ENCODE peak calls at places on chromosomes 6 and 20, in seven cellular contexts. O is brain microvascular endothelial cell; G is heart left ventricle; D is CD8-positive, alpha-beta memory T cell; A is tibial nerve; N is right cardiac atrium; T is Panc1. H is an unnamed sample. For H3K27me3, the result is how much of the 10 kb centered on the place peaks cover.

GRCh38 chr6:126267621-126268020 is 72.3 kb upstream of the CENPW start:
- DNase-seq in O (no peak), T (no peak), G (no peak), N (no peak), D (no peak), A (no peak), H (no peak)

GRCh38 chr6:36070252-36070651 is 42.6 kb downstream of the MAPK14 start:
- DNase-seq in N (no peak), T (no peak), D (no peak), O (no peak), A (no peak), G (no peak), H (no peak)

GRCh38 chr6:153956807-153957206 is 82.2 kb upstream of the OPRM1 start:
- DNase-seq in A (no peak), T (no peak), D (no peak), N (no peak), G (no peak), O (peak), H (no peak)

GRCh38 chr6:38656896-38657295 is 17.2 kb upstream of the BTBD9 start:
- DNase-seq in T (no peak), G (no peak), D (no peak), N (no peak), O (no peak), A (no peak), H (no peak)

GRCh38 chr6:36633915-36634314 is 39.8 kb downstream of the SRSF3 start:
- DNase-seq in A (peak), D (no peak), G (peak), N (peak), T (no peak), O (peak), H (peak)

GRCh38 chr6:124795879-124796838 is 166.1 kb upstream of the RNF217 start:
- DNase-seq in T (no peak), A (peak), O (peak), G (peak), N (no peak), D (no peak), H (no peak)

GRCh38 chr6:118680452-118681095 is 29.2 kb upstream of the CEP85L start:
- DNase-seq in O (no peak), G (no peak), T (no peak), N (no peak), D (no peak), A (no peak), H (no peak)

GRCh38 chr6:47188588-47189021 is 121.1 kb downstream of the TNFRSF21 start:
- DNase-seq in T (no peak), N (no peak), G (no peak), A (no peak), O (peak), D (no peak), H (no peak)

GRCh38 chr6:98039876-98040605 is 757.0 kb upstream of the MMS22L start:
- DNase-seq in G (no peak), D (no peak), N (no peak), A (no peak), O (no peak), T (no peak), H (no peak)

GRCh38 chr6:168542301-168542700 is 101.3 kb downstream of the SMOC2 start:
- DNase-seq in A (no peak), G (no peak), N (no peak), T (no peak), O (no peak), D (no peak), H (peak)

GRCh38 chr6:111746983-111747773 is 126.1 kb downstream of the FYN start:
- DNase-seq in A (no peak), T (no peak), N (no peak), G (no peak), D (no peak), O (no peak), H (no peak)

GRCh38 chr6:45209762-45210161 is 118.4 kb upstream of the RUNX2 start:
- DNase-seq in G (no peak), N (no peak), T (no peak), O (peak), D (no peak), A (no peak), H (no peak)

GRCh38 chr20:53216856-53217576 is 244.9 kb downstream of the TSHZ2 start:
- DNase-seq in G (peak), O (peak), N (peak), D (peak), A (peak), T (peak), H (peak)

GRCh38 chr6:154156135-154156948 is 117.3 kb downstream of the OPRM1 start:
- DNase-seq in G (peak), O (peak), N (peak), T (peak), D (peak), A (peak), H (peak)

GRCh38 chr20:9392892-9393857 is 121.2 kb upstream of the LAMP5 start:
- DNase-seq in D (no peak), G (peak), A (peak), T (no peak), O (peak), N (peak), H (peak)

GRCh38 chr6:133923938-133924593 is 29.0 kb upstream of the TBPL1 start:
- DNase-seq in N (peak), A (peak), G (peak), T (peak), O (peak), D (peak), H (no peak)

GRCh38 chr20:796916-797315 is 28.6 kb upstream of the SLC52A3 start:
- DNase-seq in T (no peak), N (no peak), D (no peak), A (no peak), O (no peak), G (no peak), H (no peak)

GRCh38 chr6:110703906-110704594 is 111.2 kb downstream of the CDK19 start:
- DNase-seq in G (no peak), O (no peak), D (no peak), A (no peak), N (no peak), T (no peak), H (no peak)

GRCh38 chr6:14822689-14823088 is 423.2 kb upstream of the JARID2 start:
- DNase-seq in N (no peak), G (no peak), D (no peak), A (no peak), T (no peak), O (no peak), H (no peak)

GRCh38 chr6:7468382-7469081 is 72.9 kb upstream of the DSP start:
- DNase-seq in A (no peak), N (peak), O (peak), D (no peak), T (no peak), G (peak), H (no peak)

GRCh38 chr20:62709537-62709905 is 885 bp downstream of the NTSR1 start:
- DNase-seq in A (no peak), N (peak), O (no peak), G (no peak), D (no peak), T (no peak), H (no peak)

GRCh38 chr20:58150772-58151171 is 77.7 kb downstream of the ANKRD60 start:
- DNase-seq in D (no peak), A (no peak), N (no peak), O (no peak), T (no peak), G (no peak), H (peak)

GRCh38 chr6:167441653-167442644 is 117.1 kb downstream of the TTLL2 start:
- DNase-seq in A (no peak), G (no peak), D (no peak), N (no peak), T (no peak), O (no peak), H (no peak)

GRCh38 chr6:56733298-56733697 is 90.6 kb upstream of the DST start:
- DNase-seq in D (no peak), T (no peak), N (no peak), A (no peak), G (no peak), O (no peak), H (no peak)
- H3K27ac ChIP-seq in D (no peak), T (peak), N (no peak), A (no peak), G (peak), O (no peak), H (no peak)

GRCh38 chr6:12014027-12014872 is 2.1 kb downstream of the HIVEP1 start:
- DNase-seq in G (no peak), O (peak), N (no peak), T (no peak), D (no peak), A (no peak), H (no peak)
- H3K4me3 ChIP-seq in G (peak), O (no peak), N (no peak), T (no peak), D (no peak), A (no peak), H (no peak)

GRCh38 chr20:21272279-21272678 is 30.9 kb upstream of the XRN2 start:
- DNase-seq in N (no peak), D (no peak), G (no peak), T (no peak), A (no peak), O (no peak), H (no peak)
- H3K27me3 ChIP-seq in N (under half), D (under half), G (under half), T (under half), A (under half), O (under half), H (under half)

DNA sequence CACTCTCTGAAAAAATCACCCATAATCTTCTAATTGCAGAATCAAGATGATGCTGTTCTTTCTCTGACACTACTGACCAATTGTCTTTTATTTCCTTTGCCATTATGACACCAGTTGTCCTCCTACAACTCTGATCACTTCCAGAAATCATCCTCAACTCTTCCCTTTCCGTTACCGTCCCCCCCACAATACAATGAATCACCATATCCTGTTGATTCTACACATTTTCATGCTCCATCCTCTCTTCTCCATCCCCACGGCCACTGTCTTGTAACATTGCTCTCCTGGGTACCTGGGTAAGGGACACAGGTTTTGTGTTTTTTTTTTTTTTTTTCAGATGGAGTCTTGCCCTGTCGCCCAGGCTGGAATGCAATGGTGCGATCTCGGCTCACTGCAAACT is 2.5 kb upstream of the PPP2R5D start:
- DNase-seq in N (no peak), A (no peak), G (no peak), D (no peak), O (no peak), T (no peak), H (no peak)
- H3K27ac ChIP-seq in N (no peak), A (no peak), G (no peak), D (no peak), O (no peak), T (peak), H (no peak)

DNA sequence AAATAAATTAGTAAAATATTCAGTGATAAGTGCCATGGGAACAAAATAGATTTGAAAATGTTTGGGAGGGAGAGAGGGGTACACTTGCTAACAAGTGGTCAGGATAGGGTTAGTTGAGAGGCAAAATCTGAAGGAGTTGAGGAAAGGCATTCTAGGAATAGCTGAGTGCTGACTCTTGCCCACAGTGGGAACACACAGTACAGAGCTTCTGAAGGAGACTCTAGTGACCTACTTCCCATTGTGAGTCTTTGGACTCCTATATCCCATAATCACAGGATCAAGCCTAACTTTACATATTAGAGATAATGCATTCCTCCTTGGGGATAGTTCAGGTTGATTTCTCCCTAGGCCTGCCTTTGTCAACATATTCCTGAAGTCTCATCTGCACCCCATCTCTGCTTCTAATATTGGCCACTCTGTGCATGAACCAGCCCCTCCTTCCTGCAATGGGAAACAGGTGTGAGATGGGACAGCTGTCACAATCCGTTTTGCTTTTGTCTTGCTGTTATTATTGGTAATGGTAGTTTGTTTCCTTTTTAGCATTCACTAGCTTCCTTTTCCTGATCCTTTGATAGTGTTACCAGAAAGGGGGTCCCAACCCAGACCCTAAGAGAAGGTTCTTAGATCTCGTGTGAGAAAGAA is 2.6 kb upstream of the TRIM38 start:
- DNase-seq in O (peak), T (no peak), A (no peak), D (no peak), N (no peak), G (no peak), H (no peak)
- H3K4me3 ChIP-seq in O (no peak), T (no peak), A (no peak), D (peak), N (no peak), G (no peak), H (no peak)

DNA sequence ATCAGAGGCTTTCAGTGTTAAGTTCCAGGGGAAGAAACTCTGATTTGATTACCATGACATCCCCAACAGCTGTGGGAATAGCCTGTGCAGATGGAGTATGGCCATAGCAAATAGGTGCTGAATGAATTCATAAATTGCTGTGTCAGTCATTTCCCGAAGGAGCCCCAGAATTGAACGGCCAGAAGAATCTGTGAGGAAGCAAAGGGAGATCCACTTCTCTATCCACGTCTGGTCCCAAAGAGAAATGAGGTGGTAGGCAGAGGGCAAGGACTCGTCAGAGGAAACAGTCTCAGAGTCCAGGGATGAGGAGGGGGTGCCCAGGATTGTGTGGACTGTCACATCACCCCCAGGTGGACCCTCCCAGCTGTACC is 3.1 kb upstream of the TAF8 start:
- DNase-seq in G (no peak), N (no peak), D (no peak), A (no peak), O (no peak), T (no peak), H (no peak)
- H3K27me3 ChIP-seq in G (under half), N (under half), D (under half), A (under half), O (under half), T (under half), H (under half)

GRCh38 chr20:36676701-36677421 is 30.9 kb upstream of the SLA2 start:
- DNase-seq in A (no peak), O (no peak), T (no peak), D (no peak), N (no peak), G (no peak), H (no peak)
- H3K27ac ChIP-seq in A (no peak), O (no peak), T (no peak), D (no peak), N (no peak), G (no peak), H (no peak)

GRCh38 chr20:38031957-38032356 is 1.3 kb downstream of the TTI1 start:
- DNase-seq in A (no peak), D (no peak), T (no peak), O (no peak), N (no peak), G (no peak), H (no peak)
- H3K4me3 ChIP-seq in A (no peak), D (peak), T (peak), O (no peak), N (no peak), G (no peak), H (no peak)

DNA sequence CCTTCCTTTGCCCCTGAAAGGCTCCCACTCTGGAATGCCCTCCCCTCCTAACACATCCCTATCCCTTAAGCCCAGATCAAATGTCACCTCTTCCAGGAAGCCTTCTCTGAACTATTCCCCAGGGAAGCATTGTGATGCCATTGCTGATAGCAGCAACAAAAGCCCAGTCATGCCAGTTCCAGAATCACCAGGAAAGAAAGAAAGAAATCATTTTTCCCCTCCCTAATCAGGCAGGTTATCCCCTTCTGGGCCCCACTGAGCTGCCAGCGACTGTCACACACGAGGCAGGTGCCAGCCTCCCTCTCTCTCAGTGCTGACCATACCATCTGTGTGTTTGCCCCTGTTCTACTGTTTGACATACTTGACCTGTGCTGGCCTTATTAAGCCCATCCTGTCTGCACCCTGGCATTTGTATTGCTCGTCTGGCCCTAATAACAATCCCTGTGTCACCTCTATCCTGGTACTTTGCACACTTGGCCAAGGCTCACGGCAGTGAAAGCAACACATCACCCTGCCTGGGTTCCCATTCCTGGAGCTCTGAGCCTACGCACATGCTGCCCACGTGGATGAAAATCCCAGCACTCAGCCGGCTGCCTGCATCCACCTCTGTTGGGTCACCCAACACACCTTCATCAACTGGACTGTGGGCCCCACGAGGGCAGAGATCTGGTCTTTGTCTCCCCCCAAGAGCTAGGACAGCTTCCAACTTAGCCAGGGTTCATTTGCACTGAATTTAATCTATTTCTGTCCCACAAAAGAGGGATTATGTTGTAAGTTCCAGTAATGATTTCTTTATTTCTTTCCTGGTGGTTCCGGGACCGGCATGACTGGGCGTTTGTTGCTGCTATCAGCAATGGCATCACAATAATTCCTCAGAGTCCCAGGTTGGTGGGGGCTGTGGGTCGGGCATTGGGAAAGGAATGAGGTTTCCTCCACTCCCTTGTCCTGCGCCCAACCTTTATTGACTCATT is 5.3 kb upstream of the BPIFB1 start:
- DNase-seq in A (no peak), D (no peak), T (no peak), O (no peak), G (no peak), N (no peak), H (no peak)
- H3K27me3 ChIP-seq in A (under half), D (under half), T (under half), O (under half), G (under half), N (under half), H (under half)

GRCh38 chr6:73747293-73747692 is 51.3 kb downstream of the CD109 start:
- DNase-seq in T (no peak), N (no peak), O (no peak), D (no peak), G (no peak), A (no peak), H (no peak)
- H3K27ac ChIP-seq in T (no peak), N (no peak), O (no peak), D (no peak), G (no peak), A (no peak), H (no peak)